ENCODE peak calls at places on chromosomes 12 and 14, in six cellular contexts. P is cardiac muscle cell; V is SW480; T is NCI-H460; Q is HTR-8/SVneo; W is CD8-positive, alpha-beta memory T cell. M is an unnamed sample.
A peak's percentile ranks its signal among the peaks of the same experiment; 100 is the strongest.

GRCh38 chr12:22230280-22230794 is 104.2 kb downstream of the ST8SIA1 start:
- DNase-seq in P (no peak), V (no peak), T (no peak), Q (no peak), W (no peak), M (no peak)

GRCh38 chr12:30437616-30438015 is 258.1 kb downstream of the IPO8 start:
- DNase-seq in P (no peak), V (no peak), T (no peak), Q (no peak), W (no peak), M (no peak)

GRCh38 chr12:82412246-82412645 is 53.9 kb downstream of the METTL25 start:
- DNase-seq in P (no peak), V (no peak), T (no peak), Q (no peak), W (no peak), M (no peak)

GRCh38 chr14:70708717-70709570 is 67.2 kb downstream of the TTC9 start:
- DNase-seq in P (no peak), V (no peak), T (no peak), Q (no peak), W (no peak), M (no peak)

GRCh38 chr12:130787445-130788410 is 51.3 kb downstream of the STX2 start:
- DNase-seq in P (peak; percentile 1), V (no peak), T (no peak), Q (no peak), W (no peak), M (no peak)

GRCh38 chr12:120529641-120530314 is 820 bp upstream of the COQ5 start:
- DNase-seq in P (peak; percentile 55), V (peak; percentile 76), T (peak; percentile 38), Q (no peak), W (no peak), M (no peak)

GRCh38 chr14:103302966-103303365 is 31.1 kb upstream of the EIF5 start:
- DNase-seq in P (no peak), V (no peak), T (no peak), Q (no peak), W (no peak), M (no peak)

GRCh38 chr12:88242161-88242925 is 100.2 kb downstream of the TMTC3 start:
- DNase-seq in P (no peak), V (peak; percentile 6), T (peak; percentile 70), Q (peak; percentile 39), W (no peak), M (no peak)

GRCh38 chr12:31897791-31898503 is 61.3 kb upstream of the RESF1 start:
- DNase-seq in P (peak; percentile 44), V (peak; percentile 61), T (no peak), Q (peak; percentile 22), W (peak; percentile 9), M (peak; percentile 32)

GRCh38 chr12:3493225-3494049 is 2.4 kb downstream of the PRMT8 start:
- DNase-seq in P (peak; percentile 86), V (no peak), T (no peak), Q (no peak), W (no peak), M (no peak)

GRCh38 chr14:92510972-92511371 is 2.6 kb upstream of the RIN3 start:
- DNase-seq in P (no peak), V (peak; percentile 68), T (no peak), Q (no peak), W (no peak), M (no peak)

GRCh38 chr12:31117203-31118011 is 43.7 kb downstream of the DDX11 start:
- DNase-seq in P (peak; percentile 74), V (peak; percentile 50), T (no peak), Q (peak; percentile 54), W (peak; percentile 55), M (peak; percentile 77)

GRCh38 chr12:43836455-43836989 is 641 bp downstream of the TMEM117 start:
- DNase-seq in P (no peak), V (peak; percentile 46), T (peak; percentile 2), Q (peak; percentile 42), W (no peak), M (no peak)